ENCODE peak calls at places on chromosomes 16 and 17, in nine cellular contexts. Y is MM.1S, Q is IMR-90, O is heart right ventricle, V is HFF-Myc, I is choroid plexus epithelial cell, W is RWPE2, L is HL-60, C is lower leg skin. R is an unnamed sample.

GRCh38 chr16:3872216-3872895 is 8.2 kb downstream of the CREBBP start:
- DNase-seq in O (no peak), L (no peak), Q (no peak), V (no peak), I (no peak), C (no peak), Y (no peak), W (no peak), R (no peak)

GRCh38 chr16:30567991-30568638 is 3.4 kb downstream of the ZNF688 start:
- DNase-seq in W (no peak), I (peak; percentile 91), O (no peak), C (no peak), Q (peak; percentile 74), V (no peak), Y (peak; percentile 87), L (peak; percentile 75), R (peak; percentile 87)

GRCh38 chr16:66103245-66103644 is 263.2 kb upstream of the CDH5 start:
- DNase-seq in O (no peak), C (no peak), W (no peak), Y (no peak), I (peak; percentile 42), L (no peak), V (no peak), Q (peak; percentile 58), R (no peak)

GRCh38 chr16:53743149-53743566 is 39.2 kb downstream of the FTO start:
- DNase-seq in Y (no peak), V (no peak), O (no peak), W (no peak), L (peak; percentile 20), C (no peak), Q (peak; percentile 18), I (peak; percentile 70), R (no peak)

GRCh38 chr16:85210423-85211169 is 98.3 kb upstream of the CIBAR2 start:
- DNase-seq in Y (no peak), Q (peak; percentile 92), V (no peak), L (no peak), I (peak; percentile 70), O (no peak), W (no peak), C (no peak), R (peak; percentile 84)

GRCh38 chr17:4808378-4808767 is 1.4 kb downstream of the PLD2 start:
- DNase-seq in O (peak; percentile 74), Q (no peak), L (no peak), V (no peak), I (no peak), C (peak; percentile 91), W (no peak), Y (no peak), R (no peak)

GRCh38 chr17:55366020-55366481 is 55.6 kb downstream of the MMD start:
- DNase-seq in C (no peak), W (no peak), V (no peak), Y (no peak), Q (no peak), I (no peak), L (no peak), O (no peak), R (no peak)

GRCh38 chr17:67210915-67211314 is 34.1 kb downstream of the HELZ start:
- DNase-seq in Q (no peak), O (no peak), L (no peak), W (no peak), V (no peak), Y (no peak), I (no peak), C (no peak), R (no peak)

GRCh38 chr17:79990704-79991103 is 45.0 kb downstream of the TBC1D16 start:
- DNase-seq in V (no peak), Y (no peak), I (no peak), W (no peak), C (no peak), L (no peak), O (no peak), Q (no peak), R (no peak)

GRCh38 chr17:79993390-79994221 is 42.1 kb downstream of the TBC1D16 start:
- DNase-seq in I (peak; percentile 98), V (no peak), C (peak; percentile 96), O (peak; percentile 70), L (peak; percentile 94), W (peak; percentile 92), Q (peak; percentile 94), Y (peak; percentile 29), R (peak; percentile 97)

GRCh38 chr17:79992657-79993389 is 42.8 kb downstream of the TBC1D16 start:
- DNase-seq in C (no peak), W (no peak), L (no peak), Q (no peak), I (peak; percentile 23), O (no peak), Y (no peak), V (no peak), R (peak; percentile 38)

GRCh38 chr17:79991140-79991923 is 44.3 kb downstream of the TBC1D16 start:
- DNase-seq in L (peak; percentile 78), Q (peak; percentile 74), W (peak; percentile 86), O (peak; percentile 80), Y (peak; percentile 61), V (no peak), C (peak; percentile 93), I (peak; percentile 82), R (peak; percentile 82)

DNA sequence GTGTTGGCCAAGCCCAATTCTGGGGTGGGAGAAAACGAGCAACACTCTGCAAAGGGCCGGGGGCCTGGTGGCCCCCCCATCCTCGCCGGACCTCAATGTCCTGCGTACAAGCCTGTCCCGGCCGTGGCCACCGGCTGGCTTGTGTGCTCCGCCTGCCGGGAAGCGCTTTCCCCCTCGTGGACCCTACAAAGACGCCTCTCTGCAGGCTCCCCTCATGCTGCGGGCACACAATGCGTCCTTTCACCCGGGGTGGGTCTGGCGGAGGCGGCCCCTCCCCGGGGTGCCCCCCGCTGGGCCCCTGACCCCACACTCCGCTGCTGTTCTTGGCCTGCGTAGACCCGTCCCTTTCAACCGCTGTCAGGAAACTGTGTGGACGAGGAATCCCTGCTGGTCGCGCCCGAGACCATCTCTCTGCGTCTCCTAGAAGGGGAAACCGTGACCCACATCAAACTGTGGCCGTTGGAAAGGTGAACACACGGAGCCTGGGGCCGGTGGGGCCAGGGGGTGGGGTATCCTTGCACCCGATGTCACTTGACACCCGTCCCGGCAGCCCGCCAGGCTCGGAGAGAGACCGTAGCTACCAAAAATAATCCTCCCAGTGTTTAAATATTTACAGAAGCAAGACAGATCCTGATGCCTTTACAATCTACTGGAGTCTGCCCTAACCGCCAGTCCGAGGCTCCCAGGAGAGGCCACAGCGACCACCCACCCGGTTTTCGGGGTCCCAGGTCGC is 43.6 kb downstream of the TBC1D16 start:
- DNase-seq in C (no peak), V (no peak), W (no peak), I (peak; percentile 25), Y (no peak), L (no peak), O (peak; percentile 45), Q (peak; percentile 38), R (no peak)
- H3K4me3 ChIP-seq in C (no peak overlapping the region), V (peak overlapping the region; percentile 29), W (peak overlapping the region; percentile 7), I (peak overlapping the region; percentile 49), Y (peak overlapping the region; percentile 22), L (peak overlapping the region; percentile 28), O (peak overlapping the region; percentile 35), Q (peak overlapping the region; percentile 9), R (peak overlapping the region; percentile 49)

GRCh38 chr17:17972952-17973254 is 241 bp downstream of the DRC3 start:
- DNase-seq in V (no peak), Y (no peak), Q (no peak), O (no peak), I (no peak), W (no peak), L (no peak), C (no peak), R (no peak)

GRCh38 chr17:17972126-17972951 is at the start of the genes DRC3 and TOM1L2:
- DNase-seq in V (peak; percentile 100), O (peak; percentile 100), W (peak; percentile 100), Y (peak; percentile 100), L (peak; percentile 98), C (peak; percentile 100), I (peak; percentile 100), Q (peak; percentile 100), R (peak; percentile 100)

GRCh38 chr17:17970699-17971430 is 1.3 kb downstream of the TOM1L2 start:
- DNase-seq in V (no peak), I (no peak), L (no peak), W (no peak), Q (no peak), C (no peak), O (no peak), Y (no peak), R (no peak)

GRCh38 chr17:17975441-17975840 is 2.8 kb downstream of the DRC3 start:
- DNase-seq in Q (no peak), O (no peak), L (peak; percentile 56), W (no peak), I (no peak), C (no peak), V (no peak), Y (no peak), R (no peak)

DNA sequence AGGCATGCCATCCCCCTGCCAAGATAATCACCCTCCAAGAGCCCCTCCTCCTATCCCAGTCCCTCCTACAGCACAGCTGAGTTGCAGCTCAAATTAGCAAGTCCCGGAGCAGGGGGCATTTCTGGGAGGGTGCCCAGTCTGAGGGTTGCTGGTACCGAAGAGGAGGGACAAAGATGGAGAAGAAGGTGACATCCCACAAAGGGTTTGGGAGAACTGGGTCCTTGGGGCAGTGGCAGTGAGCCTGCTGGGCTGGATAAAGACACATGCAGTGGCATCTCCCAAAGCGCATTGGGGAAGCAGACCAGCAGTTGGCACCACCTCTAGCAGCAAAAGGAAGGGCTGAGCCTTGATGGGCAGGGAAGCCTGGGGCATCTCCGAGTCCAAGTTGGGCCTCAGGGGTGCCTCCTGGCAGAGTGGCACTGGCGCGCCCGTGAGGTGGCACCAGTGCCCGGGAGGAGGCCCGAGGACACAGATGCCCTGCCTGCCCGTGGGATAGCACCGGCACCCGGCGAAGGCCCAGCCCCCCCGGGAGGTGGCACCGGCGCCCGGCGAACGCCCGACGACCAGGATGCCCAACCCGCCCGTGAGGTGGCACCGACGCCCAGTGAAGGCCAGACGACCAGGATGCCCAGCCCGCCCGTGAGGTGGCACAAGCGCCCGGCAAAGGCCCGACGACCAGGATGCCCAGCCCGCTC is 622 bp downstream of the TOM1L2 start:
- DNase-seq in L (peak; percentile 3), Y (no peak), O (peak; percentile 67), V (no peak), I (no peak), Q (no peak), C (peak; percentile 90), W (no peak), R (no peak)
- TF ChIP-seq CTCF in L (no peak), Y (no peak), O (no peak), V (no peak), I (no peak), Q (no peak), C (no peak), W (peak; percentile 14), R (no peak)

GRCh38 chr16:88723507-88723887 is 17.2 kb downstream of the CTU2 start:
- DNase-seq in I (no peak), O (no peak), Y (no peak), Q (no peak), L (no peak), C (no peak), W (no peak), V (no peak), R (no peak)

GRCh38 chr16:88720396-88720970 is 14.2 kb downstream of the CTU2 start:
- DNase-seq in Y (no peak), Q (no peak), V (no peak), O (no peak), W (no peak), I (no peak), C (no peak), L (no peak), R (no peak)

GRCh38 chr16:88721236-88721635 is 14.9 kb downstream of the CTU2 start:
- DNase-seq in V (no peak), L (no peak), W (no peak), I (no peak), Y (no peak), Q (no peak), C (no peak), O (no peak), R (no peak)

GRCh38 chr16:88722784-88723506 is 16.6 kb downstream of the CTU2 start:
- DNase-seq in O (no peak), Q (no peak), I (no peak), Y (no peak), W (no peak), L (no peak), V (no peak), C (no peak), R (no peak)

DNA sequence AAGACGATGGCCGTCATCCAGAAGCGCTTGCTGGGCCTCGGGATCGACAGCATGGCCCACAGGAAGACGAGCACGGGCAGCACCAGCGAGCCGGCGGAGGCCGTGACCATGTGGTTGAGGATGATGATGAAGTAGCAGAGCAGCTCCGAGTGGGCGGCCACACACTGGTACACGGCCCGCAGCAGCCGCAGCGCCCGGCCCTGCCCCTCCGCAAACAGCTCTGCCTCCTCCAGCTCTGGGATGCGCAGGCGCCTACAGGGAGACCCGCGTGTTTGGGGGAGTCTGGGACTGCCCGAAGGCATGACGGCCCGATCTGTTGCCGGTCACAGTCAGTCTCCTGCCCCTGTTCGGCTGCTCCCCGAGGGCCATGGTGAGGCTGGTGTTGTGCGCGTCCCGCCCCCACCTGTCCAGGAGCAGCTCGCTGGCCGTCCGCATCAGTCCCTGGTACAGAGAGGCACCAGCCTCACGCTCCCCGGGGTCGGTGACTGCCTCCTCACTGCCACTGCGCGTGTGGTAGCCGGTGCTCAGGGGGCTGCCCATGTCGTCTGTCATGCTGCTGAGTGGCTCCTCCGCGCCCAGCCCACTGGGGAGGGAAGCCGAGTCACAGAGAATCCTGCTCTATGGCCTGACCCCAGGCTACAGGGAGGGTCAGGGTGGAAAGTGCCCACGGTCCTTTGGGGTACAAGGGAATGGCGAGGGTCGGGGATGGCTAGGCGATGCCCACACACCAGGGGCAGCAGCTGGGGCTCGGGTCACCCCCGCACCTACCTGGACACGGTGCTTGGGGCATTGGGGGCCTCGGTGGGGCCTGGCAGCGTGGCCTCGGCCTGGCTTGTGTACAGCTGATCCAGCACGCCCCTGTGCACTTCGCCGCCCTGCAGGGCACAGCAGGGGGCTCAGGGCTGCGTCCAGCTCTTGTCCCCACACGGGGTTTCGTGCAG is 15.8 kb downstream of the CTU2 start:
- DNase-seq in I (no peak), W (no peak), O (no peak), Y (no peak), V (no peak), L (no peak), C (no peak), Q (no peak), R (no peak)
- H3K4me3 ChIP-seq in I (no peak overlapping the region), W (no peak overlapping the region), O (no peak overlapping the region), Y (no peak overlapping the region), V (no peak overlapping the region), L (no peak overlapping the region), C (no peak overlapping the region), Q (no peak overlapping the region), R (no peak overlapping the region)

GRCh38 chr17:62693616-62694415 is 66.3 kb downstream of the MRC2 start:
- DNase-seq in Q (no peak), I (no peak), Y (no peak), C (no peak), L (no peak), O (no peak), V (no peak), W (no peak), R (no peak)

GRCh38 chr17:62689441-62690167 is 62.1 kb downstream of the MRC2 start:
- DNase-seq in O (no peak), I (no peak), C (no peak), W (no peak), Q (no peak), L (no peak), Y (no peak), V (no peak), R (no peak)

GRCh38 chr17:62690168-62690897 is 62.9 kb downstream of the MRC2 start:
- DNase-seq in I (no peak), V (no peak), Q (no peak), W (no peak), L (no peak), C (no peak), O (no peak), Y (no peak), R (peak; percentile 61)

GRCh38 chr17:62692159-62692651 is 64.7 kb downstream of the MRC2 start:
- DNase-seq in V (no peak), C (no peak), L (no peak), I (no peak), O (no peak), W (no peak), Q (no peak), Y (no peak), R (no peak)

GRCh38 chr17:62692721-62693431 is 65.4 kb downstream of the MRC2 start:
- DNase-seq in O (no peak), Y (no peak), V (no peak), I (peak; percentile 50), Q (no peak), W (no peak), C (no peak), L (peak; percentile 20), R (no peak)
- TF ChIP-seq CTCF in O (peak; percentile 36), Y (peak; percentile 30), V (peak; percentile 51), I (peak; percentile 72), Q (peak; percentile 47), W (peak; percentile 38), C (no peak), L (peak; percentile 20), R (peak; percentile 62)